ENCODE peak calls at places on chromosomes 3 and 15, in nine cellular contexts. One of them, this sample, is unnamed.

GRCh38 chr3:103991461-103992115 is 1375.1 kb upstream of the ALCAM start:
- DNase-seq in fibroblast of lung: peak; percentile 11
- DNase-seq in NCI-H748 treated with DMSO at 0.1 percent for 48 hours: peak; percentile 13
- DNase-seq in NCI-H1105 treated with DMSO at 0.1 percent for 48 hours: no peak
- DNase-seq in stimulated activated CD4-positive, alpha-beta T cell treated with anti-CD3 and anti-CD28 coated beads, Interleukin-2, amount 100 ng/mL, for 48 hours: no peak
- DNase-seq in NCI-H1092 treated with DMSO at 0.1 percent for 48 hours: no peak
- DNase-seq in NCI-H187 treated with DMSO at 0.1 percent for 48 hours: no peak
- DNase-seq in hypothalamus: no peak
- DNase-seq in dermis blood vessel endothelial cell: peak; percentile 32
- DNase-seq in this sample: no peak

GRCh38 chr3:158470944-158471638 is 99.9 kb upstream of the MLF1 start:
- DNase-seq in fibroblast of lung: peak; percentile 65
- DNase-seq in NCI-H748 treated with DMSO at 0.1 percent for 48 hours: no peak
- DNase-seq in NCI-H1105 treated with DMSO at 0.1 percent for 48 hours: no peak
- DNase-seq in stimulated activated CD4-positive, alpha-beta T cell treated with anti-CD3 and anti-CD28 coated beads, Interleukin-2, amount 100 ng/mL, for 48 hours: no peak
- DNase-seq in NCI-H1092 treated with DMSO at 0.1 percent for 48 hours: no peak
- DNase-seq in NCI-H187 treated with DMSO at 0.1 percent for 48 hours: no peak
- DNase-seq in hypothalamus: no peak
- DNase-seq in dermis blood vessel endothelial cell: peak; percentile 1
- DNase-seq in this sample: no peak

GRCh38 chr3:63386568-63386967 is 108.5 kb downstream of the SYNPR start:
- DNase-seq in fibroblast of lung: no peak
- DNase-seq in NCI-H748 treated with DMSO at 0.1 percent for 48 hours: no peak
- DNase-seq in NCI-H1105 treated with DMSO at 0.1 percent for 48 hours: no peak
- DNase-seq in stimulated activated CD4-positive, alpha-beta T cell treated with anti-CD3 and anti-CD28 coated beads, Interleukin-2, amount 100 ng/mL, for 48 hours: no peak
- DNase-seq in NCI-H1092 treated with DMSO at 0.1 percent for 48 hours: no peak
- DNase-seq in NCI-H187 treated with DMSO at 0.1 percent for 48 hours: no peak
- DNase-seq in hypothalamus: no peak
- DNase-seq in dermis blood vessel endothelial cell: no peak
- DNase-seq in this sample: no peak

GRCh38 chr15:63409179-63409578 is 27.5 kb upstream of the CA12 start:
- DNase-seq in fibroblast of lung: no peak
- DNase-seq in NCI-H748 treated with DMSO at 0.1 percent for 48 hours: no peak
- DNase-seq in NCI-H1105 treated with DMSO at 0.1 percent for 48 hours: no peak
- DNase-seq in stimulated activated CD4-positive, alpha-beta T cell treated with anti-CD3 and anti-CD28 coated beads, Interleukin-2, amount 100 ng/mL, for 48 hours: no peak
- DNase-seq in NCI-H1092 treated with DMSO at 0.1 percent for 48 hours: no peak
- DNase-seq in NCI-H187 treated with DMSO at 0.1 percent for 48 hours: no peak
- DNase-seq in hypothalamus: no peak
- DNase-seq in dermis blood vessel endothelial cell: no peak
- DNase-seq in this sample: no peak

GRCh38 chr3:23915537-23916108 is 1.2 kb downstream of the NKIRAS1 start:
- DNase-seq in fibroblast of lung: peak; percentile 56
- DNase-seq in NCI-H748 treated with DMSO at 0.1 percent for 48 hours: no peak
- DNase-seq in NCI-H1105 treated with DMSO at 0.1 percent for 48 hours: no peak
- DNase-seq in stimulated activated CD4-positive, alpha-beta T cell treated with anti-CD3 and anti-CD28 coated beads, Interleukin-2, amount 100 ng/mL, for 48 hours: no peak
- DNase-seq in NCI-H1092 treated with DMSO at 0.1 percent for 48 hours: no peak
- DNase-seq in NCI-H187 treated with DMSO at 0.1 percent for 48 hours: no peak
- DNase-seq in hypothalamus: no peak
- DNase-seq in dermis blood vessel endothelial cell: peak; percentile 26
- DNase-seq in this sample: peak; percentile 39

GRCh38 chr15:72925661-72926060 is 126.6 kb upstream of the NEO1 start:
- DNase-seq in fibroblast of lung: no peak
- DNase-seq in NCI-H748 treated with DMSO at 0.1 percent for 48 hours: no peak
- DNase-seq in NCI-H1105 treated with DMSO at 0.1 percent for 48 hours: no peak
- DNase-seq in stimulated activated CD4-positive, alpha-beta T cell treated with anti-CD3 and anti-CD28 coated beads, Interleukin-2, amount 100 ng/mL, for 48 hours: no peak
- DNase-seq in NCI-H1092 treated with DMSO at 0.1 percent for 48 hours: no peak
- DNase-seq in NCI-H187 treated with DMSO at 0.1 percent for 48 hours: no peak
- DNase-seq in hypothalamus: no peak
- DNase-seq in dermis blood vessel endothelial cell: no peak
- DNase-seq in this sample: no peak

GRCh38 chr3:50602675-50603191 is 8.8 kb downstream of the CISH start:
- DNase-seq in fibroblast of lung: no peak
- DNase-seq in NCI-H748 treated with DMSO at 0.1 percent for 48 hours: no peak
- DNase-seq in NCI-H1105 treated with DMSO at 0.1 percent for 48 hours: no peak
- DNase-seq in stimulated activated CD4-positive, alpha-beta T cell treated with anti-CD3 and anti-CD28 coated beads, Interleukin-2, amount 100 ng/mL, for 48 hours: no peak
- DNase-seq in NCI-H1092 treated with DMSO at 0.1 percent for 48 hours: no peak
- DNase-seq in NCI-H187 treated with DMSO at 0.1 percent for 48 hours: no peak
- DNase-seq in hypothalamus: no peak
- DNase-seq in dermis blood vessel endothelial cell: no peak
- DNase-seq in this sample: no peak

GRCh38 chr3:157174265-157174615 is 14.3 kb upstream of the CCNL1 start:
- DNase-seq in fibroblast of lung: no peak
- DNase-seq in NCI-H748 treated with DMSO at 0.1 percent for 48 hours: no peak
- DNase-seq in NCI-H1105 treated with DMSO at 0.1 percent for 48 hours: no peak
- DNase-seq in stimulated activated CD4-positive, alpha-beta T cell treated with anti-CD3 and anti-CD28 coated beads, Interleukin-2, amount 100 ng/mL, for 48 hours: no peak
- DNase-seq in NCI-H1092 treated with DMSO at 0.1 percent for 48 hours: peak; percentile 79
- DNase-seq in NCI-H187 treated with DMSO at 0.1 percent for 48 hours: no peak
- DNase-seq in hypothalamus: no peak
- DNase-seq in dermis blood vessel endothelial cell: no peak
- DNase-seq in this sample: peak; percentile 74

GRCh38 chr3:54578417-54578816 is 349.4 kb downstream of the LRTM1 start:
- DNase-seq in fibroblast of lung: no peak
- DNase-seq in NCI-H748 treated with DMSO at 0.1 percent for 48 hours: no peak
- DNase-seq in NCI-H1105 treated with DMSO at 0.1 percent for 48 hours: no peak
- DNase-seq in stimulated activated CD4-positive, alpha-beta T cell treated with anti-CD3 and anti-CD28 coated beads, Interleukin-2, amount 100 ng/mL, for 48 hours: no peak
- DNase-seq in NCI-H1092 treated with DMSO at 0.1 percent for 48 hours: no peak
- DNase-seq in NCI-H187 treated with DMSO at 0.1 percent for 48 hours: no peak
- DNase-seq in hypothalamus: no peak
- DNase-seq in dermis blood vessel endothelial cell: no peak
- DNase-seq in this sample: no peak

GRCh38 chr15:34810455-34811146 is 15.3 kb upstream of the ACTC1 start:
- DNase-seq in fibroblast of lung: peak; percentile 96
- DNase-seq in NCI-H748 treated with DMSO at 0.1 percent for 48 hours: no peak
- DNase-seq in NCI-H1105 treated with DMSO at 0.1 percent for 48 hours: no peak
- DNase-seq in stimulated activated CD4-positive, alpha-beta T cell treated with anti-CD3 and anti-CD28 coated beads, Interleukin-2, amount 100 ng/mL, for 48 hours: no peak
- DNase-seq in NCI-H1092 treated with DMSO at 0.1 percent for 48 hours: no peak
- DNase-seq in NCI-H187 treated with DMSO at 0.1 percent for 48 hours: no peak
- DNase-seq in hypothalamus: no peak
- DNase-seq in dermis blood vessel endothelial cell: peak; percentile 11
- DNase-seq in this sample: no peak

GRCh38 chr15:27418729-27419128 is 447.7 kb downstream of the GABRG3 start:
- DNase-seq in fibroblast of lung: no peak
- DNase-seq in NCI-H748 treated with DMSO at 0.1 percent for 48 hours: peak; percentile 9
- DNase-seq in NCI-H1105 treated with DMSO at 0.1 percent for 48 hours: no peak
- DNase-seq in stimulated activated CD4-positive, alpha-beta T cell treated with anti-CD3 and anti-CD28 coated beads, Interleukin-2, amount 100 ng/mL, for 48 hours: no peak
- DNase-seq in NCI-H1092 treated with DMSO at 0.1 percent for 48 hours: no peak
- DNase-seq in NCI-H187 treated with DMSO at 0.1 percent for 48 hours: no peak
- DNase-seq in hypothalamus: no peak
- DNase-seq in dermis blood vessel endothelial cell: no peak
- DNase-seq in this sample: no peak

GRCh38 chr3:36591959-36592358 is 172.4 kb downstream of the DCLK3 start:
- DNase-seq in fibroblast of lung: peak; percentile 23
- DNase-seq in NCI-H748 treated with DMSO at 0.1 percent for 48 hours: no peak
- DNase-seq in NCI-H1105 treated with DMSO at 0.1 percent for 48 hours: no peak
- DNase-seq in stimulated activated CD4-positive, alpha-beta T cell treated with anti-CD3 and anti-CD28 coated beads, Interleukin-2, amount 100 ng/mL, for 48 hours: no peak
- DNase-seq in NCI-H1092 treated with DMSO at 0.1 percent for 48 hours: no peak
- DNase-seq in NCI-H187 treated with DMSO at 0.1 percent for 48 hours: no peak
- DNase-seq in hypothalamus: no peak
- DNase-seq in dermis blood vessel endothelial cell: no peak
- DNase-seq in this sample: peak; percentile 2

GRCh38 chr3:114363554-114364202 is 69.8 kb downstream of the TIGIT start:
- DNase-seq in fibroblast of lung: peak; percentile 66
- DNase-seq in NCI-H748 treated with DMSO at 0.1 percent for 48 hours: no peak
- DNase-seq in NCI-H1105 treated with DMSO at 0.1 percent for 48 hours: no peak
- DNase-seq in stimulated activated CD4-positive, alpha-beta T cell treated with anti-CD3 and anti-CD28 coated beads, Interleukin-2, amount 100 ng/mL, for 48 hours: no peak
- DNase-seq in NCI-H1092 treated with DMSO at 0.1 percent for 48 hours: no peak
- DNase-seq in NCI-H187 treated with DMSO at 0.1 percent for 48 hours: no peak
- DNase-seq in hypothalamus: no peak
- DNase-seq in dermis blood vessel endothelial cell: peak; percentile 31
- DNase-seq in this sample: no peak

GRCh38 chr3:48413611-48414010 is 16.3 kb downstream of the PLXNB1 start:
- DNase-seq in fibroblast of lung: no peak
- DNase-seq in NCI-H748 treated with DMSO at 0.1 percent for 48 hours: no peak
- DNase-seq in NCI-H1105 treated with DMSO at 0.1 percent for 48 hours: no peak
- DNase-seq in stimulated activated CD4-positive, alpha-beta T cell treated with anti-CD3 and anti-CD28 coated beads, Interleukin-2, amount 100 ng/mL, for 48 hours: no peak
- DNase-seq in NCI-H1092 treated with DMSO at 0.1 percent for 48 hours: no peak
- DNase-seq in NCI-H187 treated with DMSO at 0.1 percent for 48 hours: no peak
- DNase-seq in hypothalamus: no peak
- DNase-seq in dermis blood vessel endothelial cell: no peak
- DNase-seq in this sample: no peak

GRCh38 chr15:99925661-99926461 is 192.6 kb upstream of the LYSMD4 start:
- DNase-seq in fibroblast of lung: peak; percentile 6
- DNase-seq in NCI-H748 treated with DMSO at 0.1 percent for 48 hours: no peak
- DNase-seq in NCI-H1105 treated with DMSO at 0.1 percent for 48 hours: no peak
- DNase-seq in stimulated activated CD4-positive, alpha-beta T cell treated with anti-CD3 and anti-CD28 coated beads, Interleukin-2, amount 100 ng/mL, for 48 hours: peak; percentile 39
- DNase-seq in NCI-H1092 treated with DMSO at 0.1 percent for 48 hours: peak; percentile 6
- DNase-seq in NCI-H187 treated with DMSO at 0.1 percent for 48 hours: no peak
- DNase-seq in hypothalamus: no peak
- DNase-seq in dermis blood vessel endothelial cell: peak; percentile 10
- DNase-seq in this sample: peak; percentile 8

GRCh38 chr3:37753428-37753827 is 108.3 kb upstream of the CTDSPL start:
- DNase-seq in fibroblast of lung: no peak
- DNase-seq in NCI-H748 treated with DMSO at 0.1 percent for 48 hours: no peak
- DNase-seq in NCI-H1105 treated with DMSO at 0.1 percent for 48 hours: peak; percentile 18
- DNase-seq in stimulated activated CD4-positive, alpha-beta T cell treated with anti-CD3 and anti-CD28 coated beads, Interleukin-2, amount 100 ng/mL, for 48 hours: no peak
- DNase-seq in NCI-H1092 treated with DMSO at 0.1 percent for 48 hours: peak; percentile 91
- DNase-seq in NCI-H187 treated with DMSO at 0.1 percent for 48 hours: peak; percentile 75
- DNase-seq in hypothalamus: no peak
- DNase-seq in dermis blood vessel endothelial cell: no peak
- DNase-seq in this sample: no peak

This sample was measured in Kasumi-1.